ENCODE peak calls at places on chromosome 6, in five cellular contexts. P is activated CD4-positive, alpha-beta memory T cell treated with anti-CD3 and anti-CD28 coated beads, Interleukin-2, amount 10 ng/mL, durations not matched to agents 7 days and 5 days; X is NCI-H748 treated with DMSO at 0.1 percent for 48 hours; J is NCI-H1105; W is stimulated activated CD8-positive, alpha-beta memory T cell treated with anti-CD3 and anti-CD28 coated beads, Interleukin-15, amount 100 ng/mL, for 48 hours. G is an unnamed sample.
A peak's percentile ranks its signal among the peaks of the same experiment; 100 is the strongest.

GRCh38 chr6:117089604-117090003 is 175.8 kb upstream of the VGLL2 start:
- DNase-seq in P (no peak), X (no peak), W (no peak), J (no peak), G (no peak)

GRCh38 chr6:6927437-6928361 is 180.1 kb upstream of the RREB1 start:
- DNase-seq in X (no peak), J (no peak), W (no peak), P (no peak), G (no peak)

GRCh38 chr6:170247178-170247701 is 43.6 kb downstream of the DLL1 start:
- DNase-seq in J (no peak), W (no peak), P (no peak), X (no peak), G (no peak)

GRCh38 chr6:7640607-7641577 is 50.9 kb downstream of the SNRNP48 start:
- DNase-seq in W (no peak), P (no peak), X (no peak), J (no peak), G (no peak)

GRCh38 chr6:118618676-118619377 is 32.6 kb downstream of the CEP85L start:
- DNase-seq in W (peak; percentile 30), J (peak; percentile 41), X (peak; percentile 23), P (peak; percentile 58), G (no peak)

GRCh38 chr6:117404548-117404947 is 21.2 kb downstream of the ROS1 start:
- DNase-seq in W (no peak), X (no peak), J (no peak), P (no peak), G (no peak)

GRCh38 chr6:24926192-24926591 is 9.6 kb downstream of the RIPOR2 start:
- DNase-seq in X (peak; percentile 43), J (peak; percentile 17), W (no peak), P (peak; percentile 38), G (peak; percentile 57)

GRCh38 chr6:166625356-166625755 is 1.7 kb downstream of the RPS6KA2 start:
- DNase-seq in W (no peak), P (no peak), X (no peak), J (no peak), G (no peak)

GRCh38 chr6:53984163-53984562 is 127.1 kb upstream of the MLIP start:
- DNase-seq in J (no peak), X (no peak), P (no peak), W (no peak), G (no peak)

GRCh38 chr6:34305497-34305896 is 56.7 kb upstream of the SMIM29 start:
- DNase-seq in J (no peak), P (no peak), W (no peak), X (no peak), G (no peak)

GRCh38 chr6:79040083-79040482 is 38.0 kb downstream of the PHIP start:
- DNase-seq in P (no peak), J (no peak), W (no peak), X (no peak), G (no peak)

GRCh38 chr6:21149460-21149859 is 444.1 kb upstream of the SOX4 start:
- DNase-seq in P (no peak), W (no peak), X (no peak), J (no peak), G (no peak)

GRCh38 chr6:113102761-113103160 is 754.4 kb upstream of the MARCKS start:
- DNase-seq in P (no peak), W (no peak), J (no peak), X (no peak), G (no peak)

GRCh38 chr6:112665815-112666214 is 318.7 kb downstream of the RFPL4B start:
- DNase-seq in X (no peak), P (no peak), W (no peak), J (no peak), G (no peak)

GRCh38 chr6:113476937-113477839 is 380.0 kb upstream of the MARCKS start:
- DNase-seq in W (no peak), X (no peak), P (no peak), J (no peak), G (no peak)

GRCh38 chr6:137728386-137729349 is 138.4 kb upstream of the TNFAIP3 start:
- DNase-seq in X (no peak), J (no peak), P (no peak), W (no peak), G (no peak)

GRCh38 chr6:15063253-15063853 is 182.5 kb upstream of the JARID2 start:
- DNase-seq in W (no peak), P (no peak), X (no peak), J (no peak), G (no peak)

GRCh38 chr6:10719386-10720228 is 3.3 kb upstream of the TMEM14C start:
- DNase-seq in X (peak; percentile 21), P (peak; percentile 59), W (peak; percentile 34), J (no peak), G (no peak)

GRCh38 chr6:119172813-119173212 is 94.3 kb upstream of the FAM184A start:
- DNase-seq in J (no peak), P (no peak), W (no peak), X (no peak), G (no peak)